ENCODE peak calls at places on chromosomes 1 and 21, in four cellular contexts. E is K562, L is GM12891, J is GM12878. M is an unnamed sample.
A peak's percentile ranks its signal among the peaks of the same experiment; 100 is the strongest.

GRCh38 chr1:147771216-147772125 is 11.1 kb upstream of the GJA5 start:
- DNase-seq in E (no peak), L (no peak), J (no peak), M (no peak)

GRCh38 chr1:39902121-39902807 is 547 bp upstream of the MYCL start:
- DNase-seq in E (peak; percentile 85), L (peak; percentile 71), J (no peak), M (peak; percentile 37)

GRCh38 chr1:223621312-223621734 is 44.2 kb downstream of the CAPN8 start:
- DNase-seq in E (no peak), L (peak; percentile 40), J (peak; percentile 60), M (peak; percentile 54)

GRCh38 chr1:60171793-60172192 is 98.2 kb upstream of the C1orf87 start:
- DNase-seq in E (no peak), L (no peak), J (no peak), M (no peak)

GRCh38 chr1:31122779-31123178 is 57.3 kb upstream of the PUM1 start:
- DNase-seq in E (no peak), L (no peak), J (no peak), M (no peak)

GRCh38 chr1:119250299-119250698 is 109.8 kb upstream of the WARS2 start:
- DNase-seq in E (no peak), L (no peak), J (no peak), M (no peak)

GRCh38 chr1:201970334-201971159 is 11.9 kb upstream of the RNPEP start:
- DNase-seq in E (no peak), L (no peak), J (no peak), M (no peak)

GRCh38 chr21:44734026-44734745 is 22.8 kb upstream of the TSPEAR start:
- DNase-seq in E (no peak), L (no peak), J (no peak), M (no peak)

GRCh38 chr21:32096411-32096810 is 182.4 kb downstream of the MIS18A start:
- DNase-seq in E (peak; percentile 65), L (peak; percentile 24), J (no peak), M (no peak)

GRCh38 chr21:44392916-44393315 is 39.5 kb downstream of the TRPM2 start:
- DNase-seq in E (no peak), L (no peak), J (no peak), M (no peak)

GRCh38 chr21:16162953-16163352 is 433.2 kb downstream of the USP25 start:
- DNase-seq in E (no peak), L (no peak), J (no peak), M (no peak)

GRCh38 chr1:50023292-50024159 is at the start of gene AGBL4:
- DNase-seq in E (peak; percentile 50), L (no peak), J (no peak), M (no peak)

GRCh38 chr1:68495532-68495931 is 1.4 kb downstream of the DEPDC1 start:
- DNase-seq in E (peak; percentile 9), L (no peak), J (no peak), M (no peak)

GRCh38 chr1:58883037-58883887 is 99.4 kb upstream of the JUN start:
- DNase-seq in E (peak; percentile 71), L (no peak), J (no peak), M (peak; percentile 96)

GRCh38 chr21:42141643-42142042 is 70.5 kb downstream of the UMODL1 start:
- DNase-seq in E (no peak), L (no peak), J (no peak), M (no peak)

GRCh38 chr1:27057389-27057788 is 44.7 kb upstream of the TENT5B start:
- DNase-seq in E (no peak), L (no peak), J (no peak), M (no peak)

GRCh38 chr1:200307755-200308066 is 102.1 kb downstream of the ZNF281 start:
- DNase-seq in E (no peak), L (no peak), J (no peak), M (no peak)

GRCh38 chr1:207868252-207868768 is 42.6 kb downstream of the CD34 start:
- DNase-seq in E (no peak), L (no peak), J (no peak), M (no peak)

GRCh38 chr1:116411784-116412479 is 38.9 kb downstream of the ATP1A1 start:
- DNase-seq in E (no peak), L (no peak), J (no peak), M (no peak)

GRCh38 chr1:29639741-29640427 is 403.6 kb downstream of the PTPRU start:
- DNase-seq in E (no peak), L (no peak), J (no peak), M (no peak)

GRCh38 chr1:23751050-23751814 is 8.0 kb downstream of the ELOA start:
- DNase-seq in E (peak; percentile 76), L (no peak), J (no peak), M (no peak)

GRCh38 chr1:206476591-206476990 is 6.3 kb downstream of the IKBKE start:
- DNase-seq in E (no peak), L (no peak), J (no peak), M (no peak)

GRCh38 chr1:26730695-26731094 is 34.9 kb downstream of the ARID1A start:
- DNase-seq in E (no peak), L (no peak), J (no peak), M (no peak)

GRCh38 chr1:173122958-173123852 is 72.5 kb upstream of the TNFSF18 start:
- DNase-seq in E (no peak), L (no peak), J (no peak), M (peak; percentile 92)

GRCh38 chr1:22711591-22712501 is 1.2 kb downstream of the EPHB2 start:
- DNase-seq in E (no peak), L (no peak), J (no peak), M (no peak)

GRCh38 chr1:7888248-7889010 is 35.6 kb upstream of the UTS2 start:
- DNase-seq in E (no peak), L (no peak), J (no peak), M (no peak)

GRCh38 chr1:163315773-163316374 is 5.9 kb upstream of the NUF2 start:
- DNase-seq in E (peak; percentile 39), L (no peak), J (no peak), M (no peak)

GRCh38 chr1:201597551-201598230 is 58.8 kb downstream of the NAV1 start:
- DNase-seq in E (no peak), L (no peak), J (no peak), M (no peak)

GRCh38 chr1:211236633-211237321 is 22.4 kb upstream of the RCOR3 start:
- DNase-seq in E (no peak), L (no peak), J (no peak), M (no peak)

GRCh38 chr1:18908911-18909771 is 6.8 kb upstream of the ALDH4A1 start:
- DNase-seq in E (peak; percentile 87), L (no peak), J (no peak), M (no peak)
- TF ChIP-seq SPI1 in E (no peak), L (no peak), J (no peak), M (no peak)

GRCh38 chr1:214567481-214567980 is 16.1 kb upstream of the PTPN14 start:
- DNase-seq in E (no peak), L (no peak), J (no peak), M (no peak)

GRCh38 chr1:214566158-214567104 is 15.0 kb upstream of the PTPN14 start:
- DNase-seq in E (no peak), L (no peak), J (no peak), M (no peak)

GRCh38 chr1:214570442-214570841 is 19.0 kb upstream of the PTPN14 start:
- DNase-seq in E (no peak), L (no peak), J (no peak), M (no peak)

GRCh38 chr1:214569357-214570004 is 18.1 kb upstream of the PTPN14 start:
- DNase-seq in E (no peak), L (no peak), J (no peak), M (no peak)

GRCh38 chr1:214568328-214568727 is 16.9 kb upstream of the PTPN14 start:
- DNase-seq in E (no peak), L (no peak), J (no peak), M (no peak)
- TF ChIP-seq SPI1 in E (no peak), L (no peak), J (no peak), M (no peak)

DNA sequence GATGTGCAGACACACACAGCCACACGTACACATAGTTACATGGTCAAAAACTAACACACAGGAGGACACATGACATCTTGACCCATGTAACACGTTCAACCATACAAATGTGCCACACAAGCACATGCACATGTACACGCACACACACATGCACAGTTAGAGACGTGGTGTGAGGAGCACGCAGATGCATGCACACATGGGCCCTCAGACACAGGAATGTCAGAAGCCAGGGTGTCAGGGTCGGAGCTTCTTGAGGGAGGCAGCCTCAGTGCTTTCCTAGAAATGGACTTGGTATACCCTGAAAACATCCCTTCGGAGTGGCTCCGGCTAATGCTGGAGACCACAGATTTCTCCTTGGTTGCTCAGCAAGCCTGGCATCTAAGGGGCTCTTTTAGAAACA is 114.3 kb downstream of the DMRTB1 start:
- DNase-seq in E (no peak), L (no peak), J (no peak), M (no peak)
- TF ChIP-seq SPI1 in E (no peak), L (no peak), J (no peak), M (no peak)

DNA sequence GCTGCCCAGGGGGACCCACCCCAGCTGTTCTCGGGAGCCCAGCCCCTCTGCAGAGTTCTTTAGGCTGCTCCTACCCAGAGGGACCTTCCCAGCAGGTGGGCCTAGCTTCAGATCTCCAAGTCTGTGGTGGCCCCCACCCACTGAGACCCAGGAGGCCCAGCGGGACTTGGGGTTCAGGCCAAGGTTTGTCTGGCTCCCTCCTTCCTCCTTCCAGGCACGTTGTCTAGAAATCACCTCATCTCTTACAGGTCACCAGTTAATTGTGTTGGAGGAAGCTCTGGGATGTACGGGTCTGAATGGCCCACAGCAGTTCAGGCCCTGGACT is 11.4 kb upstream of the C1orf174 start:
- DNase-seq in E (no peak), L (no peak), J (no peak), M (no peak)
- TF ChIP-seq SPI1 in E (no peak), L (no peak), J (no peak), M (no peak)

DNA sequence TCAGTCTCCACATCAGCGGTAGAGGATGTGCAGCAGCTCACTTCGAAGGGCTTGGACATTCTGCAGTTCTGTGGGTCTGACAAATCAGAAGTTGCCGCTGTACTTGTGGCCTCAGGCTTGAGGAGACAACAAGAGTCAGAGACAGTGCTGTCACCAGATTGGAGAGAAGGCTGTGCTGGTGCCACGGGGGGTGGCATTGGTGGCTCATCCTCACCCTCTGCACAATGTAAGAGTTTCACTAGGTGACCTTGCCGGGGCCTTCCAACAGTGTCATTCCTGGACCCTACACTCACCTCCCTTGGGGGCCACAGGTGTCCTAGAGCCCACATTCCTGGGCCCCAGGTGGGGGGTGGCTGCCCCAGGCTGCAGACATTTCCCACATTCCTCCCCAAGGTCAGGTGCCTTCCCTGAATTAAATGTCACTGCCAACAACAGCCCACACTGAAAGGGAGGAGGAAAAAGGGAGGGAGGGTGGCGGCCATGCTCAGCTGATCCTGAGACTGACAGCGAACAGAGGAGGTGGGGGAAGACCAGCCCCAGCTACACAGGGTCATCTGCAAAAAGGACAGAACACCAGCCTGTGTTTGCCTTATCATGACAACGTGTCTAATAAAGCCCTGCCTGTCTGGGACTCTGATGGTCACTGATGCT is 46.4 kb downstream of the TMCC2 start:
- DNase-seq in E (no peak), L (no peak), J (no peak), M (no peak)
- TF ChIP-seq SPI1 in E (no peak), L (no peak), J (no peak), M (no peak)